ENCODE peak calls at places on chromosomes 1 and 21, in ten cellular contexts. One of them, this sample, is unnamed.
A peak's percentile ranks its signal among the peaks of the same experiment; 100 is the strongest.

GRCh38 chr21:34885125-34885524 is 164.0 kb downstream of the RUNX1 start:
- DNase-seq in right cardiac atrium: no peak
- DNase-seq in CD4-positive, alpha-beta T cell: no peak
- DNase-seq in IMR-90: no peak
- DNase-seq in H9: no peak
- DNase-seq in CD8-positive, alpha-beta memory T cell: no peak
- DNase-seq in tibial nerve: no peak
- DNase-seq in tibial artery: no peak
- DNase-seq in lung: no peak
- DNase-seq in suprapubic skin: no peak
- DNase-seq in this sample: no peak

GRCh38 chr1:209134001-209134400 is 449.5 kb upstream of the CAMK1G start:
- DNase-seq in suprapubic skin: no peak
- DNase-seq in tibial artery: no peak
- DNase-seq in CD4-positive, alpha-beta T cell: no peak
- DNase-seq in right cardiac atrium: no peak
- DNase-seq in lung: no peak
- DNase-seq in H9: no peak
- DNase-seq in CD8-positive, alpha-beta memory T cell: no peak
- DNase-seq in tibial nerve: no peak
- DNase-seq in IMR-90: no peak
- DNase-seq in this sample: no peak

GRCh38 chr1:15153184-15153841 is at the start of gene TMEM51:
- DNase-seq in tibial artery: no peak
- DNase-seq in lung: peak; percentile 62
- DNase-seq in suprapubic skin: peak; percentile 74
- DNase-seq in right cardiac atrium: peak; percentile 75
- DNase-seq in CD8-positive, alpha-beta memory T cell: no peak
- DNase-seq in CD4-positive, alpha-beta T cell: no peak
- DNase-seq in H9: peak; percentile 84
- DNase-seq in tibial nerve: no peak
- DNase-seq in IMR-90: peak; percentile 64
- DNase-seq in this sample: no peak

GRCh38 chr1:234839663-234840062 is 229.7 kb upstream of the IRF2BP2 start:
- DNase-seq in CD8-positive, alpha-beta memory T cell: no peak
- DNase-seq in lung: no peak
- DNase-seq in tibial nerve: no peak
- DNase-seq in IMR-90: no peak
- DNase-seq in tibial artery: no peak
- DNase-seq in right cardiac atrium: no peak
- DNase-seq in suprapubic skin: no peak
- DNase-seq in H9: no peak
- DNase-seq in CD4-positive, alpha-beta T cell: no peak
- DNase-seq in this sample: peak; percentile 36

GRCh38 chr1:168932539-168932938 is 174.0 kb upstream of the ATP1B1 start:
- DNase-seq in right cardiac atrium: no peak
- DNase-seq in suprapubic skin: no peak
- DNase-seq in tibial nerve: no peak
- DNase-seq in IMR-90: peak; percentile 31
- DNase-seq in H9: no peak
- DNase-seq in CD4-positive, alpha-beta T cell: no peak
- DNase-seq in lung: no peak
- DNase-seq in CD8-positive, alpha-beta memory T cell: no peak
- DNase-seq in tibial artery: no peak
- DNase-seq in this sample: no peak

GRCh38 chr1:196380311-196380710 is 227.9 kb downstream of the KCNT2 start:
- DNase-seq in right cardiac atrium: no peak
- DNase-seq in CD8-positive, alpha-beta memory T cell: no peak
- DNase-seq in CD4-positive, alpha-beta T cell: no peak
- DNase-seq in lung: no peak
- DNase-seq in H9: no peak
- DNase-seq in tibial artery: no peak
- DNase-seq in IMR-90: no peak
- DNase-seq in suprapubic skin: no peak
- DNase-seq in tibial nerve: no peak
- DNase-seq in this sample: no peak

GRCh38 chr1:232378266-232379041 is 251.5 kb downstream of the SIPA1L2 start:
- DNase-seq in lung: no peak
- DNase-seq in tibial nerve: no peak
- DNase-seq in IMR-90: no peak
- DNase-seq in CD4-positive, alpha-beta T cell: no peak
- DNase-seq in CD8-positive, alpha-beta memory T cell: no peak
- DNase-seq in right cardiac atrium: no peak
- DNase-seq in suprapubic skin: no peak
- DNase-seq in H9: no peak
- DNase-seq in tibial artery: no peak
- DNase-seq in this sample: no peak

GRCh38 chr1:202007703-202008489 is 2.5 kb upstream of the ELF3 start:
- DNase-seq in tibial artery: no peak
- DNase-seq in suprapubic skin: no peak
- DNase-seq in H9: peak; percentile 94
- DNase-seq in tibial nerve: no peak
- DNase-seq in right cardiac atrium: no peak
- DNase-seq in lung: peak; percentile 90
- DNase-seq in IMR-90: no peak
- DNase-seq in CD4-positive, alpha-beta T cell: no peak
- DNase-seq in CD8-positive, alpha-beta memory T cell: no peak
- DNase-seq in this sample: no peak

GRCh38 chr1:33008051-33008914 is 28.4 kb downstream of the AK2 start:
- DNase-seq in lung: peak; percentile 90
- DNase-seq in suprapubic skin: no peak
- DNase-seq in H9: no peak
- DNase-seq in CD4-positive, alpha-beta T cell: no peak
- DNase-seq in right cardiac atrium: no peak
- DNase-seq in tibial nerve: no peak
- DNase-seq in CD8-positive, alpha-beta memory T cell: no peak
- DNase-seq in tibial artery: no peak
- DNase-seq in IMR-90: no peak
- DNase-seq in this sample: no peak

GRCh38 chr21:42532466-42533181 is 19.0 kb downstream of the SLC37A1 start:
- DNase-seq in tibial artery: peak; percentile 84
- DNase-seq in CD8-positive, alpha-beta memory T cell: no peak
- DNase-seq in suprapubic skin: peak; percentile 75
- DNase-seq in right cardiac atrium: peak; percentile 70
- DNase-seq in IMR-90: peak; percentile 12
- DNase-seq in H9: peak; percentile 10
- DNase-seq in CD4-positive, alpha-beta T cell: no peak
- DNase-seq in tibial nerve: peak; percentile 59
- DNase-seq in lung: peak; percentile 54
- DNase-seq in this sample: peak; percentile 81

GRCh38 chr1:70134148-70134547 is 71.2 kb downstream of the LRRC40 start:
- DNase-seq in CD8-positive, alpha-beta memory T cell: no peak
- DNase-seq in suprapubic skin: no peak
- DNase-seq in H9: no peak
- DNase-seq in right cardiac atrium: no peak
- DNase-seq in CD4-positive, alpha-beta T cell: no peak
- DNase-seq in tibial artery: no peak
- DNase-seq in IMR-90: no peak
- DNase-seq in lung: no peak
- DNase-seq in tibial nerve: no peak
- DNase-seq in this sample: no peak

GRCh38 chr1:30042438-30043147 is 680.8 kb downstream of the MATN1 start:
- DNase-seq in tibial artery: no peak
- DNase-seq in IMR-90: no peak
- DNase-seq in lung: no peak
- DNase-seq in CD8-positive, alpha-beta memory T cell: no peak
- DNase-seq in H9: peak; percentile 10
- DNase-seq in suprapubic skin: no peak
- DNase-seq in right cardiac atrium: no peak
- DNase-seq in tibial nerve: no peak
- DNase-seq in CD4-positive, alpha-beta T cell: no peak
- DNase-seq in this sample: peak; percentile 21

GRCh38 chr1:41882496-41882895 is 36.2 kb downstream of the HIVEP3 start:
- DNase-seq in tibial artery: no peak
- DNase-seq in suprapubic skin: no peak
- DNase-seq in H9: no peak
- DNase-seq in lung: no peak
- DNase-seq in tibial nerve: no peak
- DNase-seq in CD4-positive, alpha-beta T cell: no peak
- DNase-seq in CD8-positive, alpha-beta memory T cell: no peak
- DNase-seq in IMR-90: peak; percentile 20
- DNase-seq in right cardiac atrium: no peak
- DNase-seq in this sample: no peak

DNA sequence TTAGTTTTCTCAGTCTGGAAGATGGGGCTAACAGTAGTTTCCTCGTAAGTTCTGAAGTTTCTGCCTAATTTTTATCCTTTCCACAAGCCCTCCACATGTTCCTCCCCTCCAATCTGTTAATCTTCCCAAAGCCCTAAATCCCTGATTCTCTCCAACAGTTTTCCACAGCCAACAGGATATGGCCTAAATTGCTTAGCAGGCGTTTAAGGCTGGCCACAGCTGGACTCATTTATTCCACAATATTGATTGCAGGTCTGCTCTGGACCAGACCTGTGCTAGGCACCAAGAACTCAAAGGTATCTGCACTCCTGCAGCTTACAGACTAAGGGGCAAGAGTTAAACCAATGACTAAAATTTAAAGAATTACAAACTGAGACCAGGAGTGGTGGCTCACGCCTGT is 3.9 kb downstream of the SLC6A9 start:
- DNase-seq in right cardiac atrium: no peak
- DNase-seq in CD8-positive, alpha-beta memory T cell: no peak
- DNase-seq in IMR-90: no peak
- DNase-seq in tibial artery: no peak
- DNase-seq in H9: no peak
- DNase-seq in lung: no peak
- DNase-seq in tibial nerve: no peak
- DNase-seq in CD4-positive, alpha-beta T cell: no peak
- DNase-seq in suprapubic skin: peak; percentile 18
- DNase-seq in this sample: no peak
- H3K27ac ChIP-seq in right cardiac atrium: no peak overlapping the region
- H3K27ac ChIP-seq in CD8-positive, alpha-beta memory T cell: no peak overlapping the region
- H3K27ac ChIP-seq in IMR-90: no peak overlapping the region
- H3K27ac ChIP-seq in tibial artery: no peak overlapping the region
- H3K27ac ChIP-seq in H9: no peak overlapping the region
- H3K27ac ChIP-seq in lung: no peak overlapping the region
- H3K27ac ChIP-seq in tibial nerve: no peak overlapping the region
- H3K27ac ChIP-seq in CD4-positive, alpha-beta T cell: no peak overlapping the region
- H3K27ac ChIP-seq in suprapubic skin: no peak overlapping the region
- H3K27ac ChIP-seq in this sample: no peak overlapping the region

GRCh38 chr1:229282295-229282823 is 11.4 kb downstream of the RAB4A start:
- DNase-seq in right cardiac atrium: no peak
- DNase-seq in IMR-90: no peak
- DNase-seq in CD8-positive, alpha-beta memory T cell: no peak
- DNase-seq in suprapubic skin: no peak
- DNase-seq in lung: no peak
- DNase-seq in CD4-positive, alpha-beta T cell: no peak
- DNase-seq in H9: no peak
- DNase-seq in tibial nerve: no peak
- DNase-seq in tibial artery: no peak
- DNase-seq in this sample: no peak
- H3K27ac ChIP-seq in right cardiac atrium: no peak overlapping the region
- H3K27ac ChIP-seq in IMR-90: no peak overlapping the region
- H3K27ac ChIP-seq in CD8-positive, alpha-beta memory T cell: no peak overlapping the region
- H3K27ac ChIP-seq in suprapubic skin: no peak overlapping the region
- H3K27ac ChIP-seq in lung: no peak overlapping the region
- H3K27ac ChIP-seq in CD4-positive, alpha-beta T cell: no peak overlapping the region
- H3K27ac ChIP-seq in H9: no peak overlapping the region
- H3K27ac ChIP-seq in tibial nerve: no peak overlapping the region
- H3K27ac ChIP-seq in tibial artery: no peak overlapping the region
- H3K27ac ChIP-seq in this sample: no peak overlapping the region

GRCh38 chr1:183871568-183871967 is 66.6 kb downstream of the RGL1 start:
- DNase-seq in lung: no peak
- DNase-seq in IMR-90: no peak
- DNase-seq in tibial nerve: no peak
- DNase-seq in CD4-positive, alpha-beta T cell: no peak
- DNase-seq in suprapubic skin: no peak
- DNase-seq in right cardiac atrium: no peak
- DNase-seq in CD8-positive, alpha-beta memory T cell: no peak
- DNase-seq in H9: no peak
- DNase-seq in tibial artery: no peak
- DNase-seq in this sample: no peak
- H3K27ac ChIP-seq in lung: peak overlapping the region; percentile 77
- H3K27ac ChIP-seq in IMR-90: no peak overlapping the region
- H3K27ac ChIP-seq in tibial nerve: peak overlapping the region; percentile 84
- H3K27ac ChIP-seq in CD4-positive, alpha-beta T cell: no peak overlapping the region
- H3K27ac ChIP-seq in suprapubic skin: peak overlapping the region; percentile 58
- H3K27ac ChIP-seq in right cardiac atrium: peak overlapping the region; percentile 64
- H3K27ac ChIP-seq in CD8-positive, alpha-beta memory T cell: no peak overlapping the region
- H3K27ac ChIP-seq in H9: no peak overlapping the region
- H3K27ac ChIP-seq in tibial artery: no peak overlapping the region
- H3K27ac ChIP-seq in this sample: peak overlapping the region; percentile 71

GRCh38 chr1:53327183-53327941 is 508 bp downstream of the LRP8 start:
- DNase-seq in tibial artery: no peak
- DNase-seq in CD8-positive, alpha-beta memory T cell: peak; percentile 37
- DNase-seq in CD4-positive, alpha-beta T cell: peak; percentile 31
- DNase-seq in suprapubic skin: peak; percentile 72
- DNase-seq in H9: peak; percentile 52
- DNase-seq in IMR-90: peak; percentile 15
- DNase-seq in lung: no peak
- DNase-seq in right cardiac atrium: peak; percentile 35
- DNase-seq in tibial nerve: no peak
- DNase-seq in this sample: no peak

GRCh38 chr1:53326598-53327182 is 1.2 kb downstream of the LRP8 start:
- DNase-seq in suprapubic skin: no peak
- DNase-seq in lung: peak; percentile 36
- DNase-seq in right cardiac atrium: peak; percentile 28
- DNase-seq in IMR-90: no peak
- DNase-seq in H9: peak; percentile 49
- DNase-seq in tibial artery: no peak
- DNase-seq in tibial nerve: no peak
- DNase-seq in CD4-positive, alpha-beta T cell: no peak
- DNase-seq in CD8-positive, alpha-beta memory T cell: no peak
- DNase-seq in this sample: no peak

GRCh38 chr1:53325326-53326087 is 2.4 kb downstream of the LRP8 start:
- DNase-seq in suprapubic skin: no peak
- DNase-seq in lung: no peak
- DNase-seq in tibial artery: no peak
- DNase-seq in CD8-positive, alpha-beta memory T cell: no peak
- DNase-seq in right cardiac atrium: no peak
- DNase-seq in H9: no peak
- DNase-seq in IMR-90: no peak
- DNase-seq in tibial nerve: no peak
- DNase-seq in CD4-positive, alpha-beta T cell: no peak
- DNase-seq in this sample: no peak

GRCh38 chr1:53324728-53325297 is 3.1 kb downstream of the LRP8 start:
- DNase-seq in IMR-90: peak; percentile 17
- DNase-seq in H9: no peak
- DNase-seq in right cardiac atrium: no peak
- DNase-seq in tibial nerve: no peak
- DNase-seq in tibial artery: no peak
- DNase-seq in suprapubic skin: no peak
- DNase-seq in CD4-positive, alpha-beta T cell: no peak
- DNase-seq in lung: no peak
- DNase-seq in CD8-positive, alpha-beta memory T cell: no peak
- DNase-seq in this sample: no peak

DNA sequence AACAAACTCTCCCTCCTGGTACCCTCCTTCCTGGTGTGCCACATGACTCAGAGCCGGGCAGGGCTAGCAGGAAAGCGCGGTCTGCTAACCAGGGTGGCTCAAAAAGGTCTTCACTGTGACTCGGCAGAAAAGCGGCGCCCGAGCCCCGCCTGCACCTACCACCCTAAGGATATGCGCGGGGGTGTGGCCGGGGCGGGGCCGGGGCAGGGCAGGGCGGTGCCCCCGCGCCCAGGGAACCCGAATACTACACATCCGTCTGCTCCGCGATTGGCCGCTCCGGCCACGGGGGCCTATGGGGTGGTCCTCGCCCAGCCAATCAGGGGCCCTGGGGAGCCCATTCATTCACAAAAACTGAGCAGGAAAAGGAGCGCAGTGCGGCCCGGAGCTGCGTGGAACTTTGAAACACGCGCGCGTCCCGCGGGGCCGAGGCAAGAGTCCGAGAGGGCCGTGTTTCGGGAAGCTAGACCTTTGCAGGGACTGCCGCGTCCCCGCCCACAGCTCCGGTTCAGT is 1.7 kb downstream of the LRP8 start:
- DNase-seq in tibial artery: peak; percentile 87
- DNase-seq in CD8-positive, alpha-beta memory T cell: peak; percentile 89
- DNase-seq in lung: peak; percentile 92
- DNase-seq in right cardiac atrium: peak; percentile 87
- DNase-seq in IMR-90: peak; percentile 77
- DNase-seq in CD4-positive, alpha-beta T cell: peak; percentile 69
- DNase-seq in H9: peak; percentile 98
- DNase-seq in tibial nerve: peak; percentile 72
- DNase-seq in suprapubic skin: peak; percentile 86
- DNase-seq in this sample: peak; percentile 85
- H3K27ac ChIP-seq in tibial artery: peak overlapping the region; percentile 71
- H3K27ac ChIP-seq in CD8-positive, alpha-beta memory T cell: peak overlapping the region; percentile 85
- H3K27ac ChIP-seq in lung: no peak overlapping the region
- H3K27ac ChIP-seq in right cardiac atrium: no peak overlapping the region
- H3K27ac ChIP-seq in IMR-90: peak overlapping the region; percentile 26
- H3K27ac ChIP-seq in CD4-positive, alpha-beta T cell: no peak overlapping the region
- H3K27ac ChIP-seq in H9: peak overlapping the region; percentile 5
- H3K27ac ChIP-seq in tibial nerve: peak overlapping the region; percentile 73
- H3K27ac ChIP-seq in suprapubic skin: no peak overlapping the region
- H3K27ac ChIP-seq in this sample: peak overlapping the region; percentile 49